ENCODE peak calls at places on chromosomes 6 and 20, in seven cellular contexts. N is stomach, E is K562, Y is SK-N-SH, X is Panc1, L is breast epithelium, M is GM23338. A is an unnamed sample.

GRCh38 chr6:116514103-116514502 is 2.7 kb downstream of the CALHM5 start:
- DNase-seq in N (no peak), E (no peak), Y (no peak), X (no peak), L (no peak), M (no peak), A (no peak)

GRCh38 chr6:167116109-167116837 is 6.6 kb upstream of the CCR6 start:
- DNase-seq in N (no peak), E (no peak), Y (peak), X (no peak), L (peak), M (peak), A (no peak)

GRCh38 chr6:147416622-147417021 is 91.9 kb upstream of the SAMD5 start:
- DNase-seq in N (no peak), E (no peak), Y (no peak), X (no peak), L (no peak), M (no peak), A (no peak)

GRCh38 chr6:114989279-114989964 is 646.6 kb upstream of the HS3ST5 start:
- DNase-seq in N (no peak), E (no peak), Y (no peak), X (no peak), L (no peak), M (no peak), A (no peak)

GRCh38 chr6:782141-782540 is 89.2 kb upstream of the EXOC2 start:
- DNase-seq in N (no peak), E (peak), Y (no peak), X (no peak), L (no peak), M (no peak), A (no peak)

GRCh38 chr6:6193221-6193745 is 127.2 kb downstream of the F13A1 start:
- DNase-seq in N (no peak), E (no peak), Y (no peak), X (no peak), L (no peak), M (no peak), A (peak)

GRCh38 chr6:1363298-1363697 is 26.1 kb upstream of the FOXF2 start:
- DNase-seq in N (no peak), E (no peak), Y (no peak), X (no peak), L (no peak), M (no peak), A (no peak)

GRCh38 chr20:2986466-2986865 is 57.0 kb upstream of the GNRH2 start:
- DNase-seq in N (no peak), E (no peak), Y (no peak), X (no peak), L (no peak), M (no peak), A (no peak)

GRCh38 chr20:64247970-64248841 is 7.3 kb upstream of the PCMTD2 start:
- DNase-seq in N (peak), E (peak), Y (no peak), X (no peak), L (peak), M (no peak), A (no peak)

GRCh38 chr6:167244991-167245390 is 46.1 kb upstream of the UNC93A start:
- DNase-seq in N (no peak), E (no peak), Y (no peak), X (no peak), L (no peak), M (peak), A (no peak)

GRCh38 chr20:11718474-11719094 is 199.1 kb upstream of the BTBD3 start:
- DNase-seq in N (no peak), E (no peak), Y (no peak), X (no peak), L (no peak), M (peak), A (no peak)

GRCh38 chr6:130223508-130223907 is 757 bp upstream of the SAMD3 start:
- DNase-seq in N (no peak), E (no peak), Y (no peak), X (no peak), L (no peak), M (peak), A (no peak)

GRCh38 chr6:70684794-70685493 is 17.3 kb downstream of the SMAP1 start:
- DNase-seq in N (no peak), E (no peak), Y (no peak), X (no peak), L (no peak), M (no peak), A (no peak)

GRCh38 chr6:29557320-29557719 is 2.2 kb downstream of the UBD start:
- DNase-seq in N (no peak), E (no peak), Y (no peak), X (no peak), L (no peak), M (peak), A (no peak)
- TF ChIP-seq POLR2AphosphoS5 in N (no peak), E (no peak), Y (no peak), X (no peak), L (no peak), M (no peak), A (no peak)

GRCh38 chr6:139519571-139520031 is 145.2 kb upstream of the CITED2 start:
- DNase-seq in N (no peak), E (no peak), Y (no peak), X (no peak), L (no peak), M (no peak), A (no peak)

GRCh38 chr6:139521338-139521737 is 146.9 kb upstream of the CITED2 start:
- DNase-seq in N (no peak), E (no peak), Y (no peak), X (no peak), L (no peak), M (no peak), A (no peak)

GRCh38 chr6:139518556-139519091 is 144.2 kb upstream of the CITED2 start:
- DNase-seq in N (no peak), E (peak), Y (no peak), X (no peak), L (no peak), M (no peak), A (no peak)

GRCh38 chr6:139519097-139519496 is 144.6 kb upstream of the CITED2 start:
- DNase-seq in N (no peak), E (no peak), Y (no peak), X (no peak), L (no peak), M (no peak), A (no peak)

DNA sequence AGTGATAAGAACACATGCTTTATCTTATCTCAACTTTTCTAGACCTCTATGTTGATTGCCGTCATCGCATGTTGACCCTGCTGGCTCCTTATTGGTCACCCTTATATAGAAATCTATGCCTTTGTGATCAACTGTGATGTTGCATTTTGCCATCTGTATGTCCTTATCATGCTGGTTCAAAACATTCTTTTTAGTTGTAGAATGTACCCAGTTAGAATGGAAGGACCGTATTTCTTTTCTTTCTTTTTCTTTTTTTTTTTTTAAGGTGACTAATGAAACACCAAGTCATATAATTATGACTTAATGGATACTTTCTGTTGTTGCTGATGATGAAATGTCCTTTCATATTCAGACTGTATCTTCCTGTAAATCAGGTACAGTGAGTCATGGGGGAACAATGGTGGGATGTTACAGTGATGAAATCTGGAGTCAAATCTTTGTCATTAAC is 145.9 kb upstream of the CITED2 start:
- DNase-seq in N (no peak), E (no peak), Y (no peak), X (no peak), L (no peak), M (no peak), A (no peak)
- TF ChIP-seq POLR2AphosphoS5 in N (no peak), E (no peak), Y (no peak), X (no peak), L (no peak), M (no peak), A (no peak)

GRCh38 chr6:135215160-135215559 is 34.1 kb downstream of the MYB start:
- DNase-seq in N (no peak), E (no peak), Y (no peak), X (no peak), L (no peak), M (no peak), A (no peak)

GRCh38 chr6:135219346-135219745 is 38.2 kb downstream of the MYB start:
- DNase-seq in N (no peak), E (no peak), Y (no peak), X (no peak), L (no peak), M (no peak), A (no peak)

GRCh38 chr6:135215563-135215962 is 34.5 kb downstream of the MYB start:
- DNase-seq in N (no peak), E (no peak), Y (no peak), X (no peak), L (no peak), M (no peak), A (no peak)

GRCh38 chr6:135221042-135221441 is 39.9 kb downstream of the MYB start:
- DNase-seq in N (no peak), E (no peak), Y (no peak), X (no peak), L (no peak), M (no peak), A (no peak)

DNA sequence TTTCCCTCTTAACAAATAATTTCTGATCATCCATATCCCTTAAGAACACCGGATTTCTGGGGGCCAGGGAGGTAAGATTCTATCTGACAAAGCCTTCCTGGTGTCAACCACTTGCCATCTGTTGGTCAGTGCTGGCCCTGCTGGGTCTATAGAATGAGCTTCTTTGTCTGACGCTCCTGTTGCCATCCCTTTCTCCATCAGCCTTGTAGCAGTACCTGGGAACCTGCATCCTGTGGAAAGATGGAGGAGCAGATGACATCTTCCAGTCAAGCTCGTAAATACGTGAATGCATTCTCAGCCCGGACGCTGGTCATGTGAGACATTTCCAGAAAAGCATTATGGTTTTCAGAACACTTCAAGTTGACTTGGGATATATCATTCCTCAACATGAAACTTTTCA is 36.6 kb downstream of the MYB start:
- DNase-seq in N (no peak), E (no peak), Y (no peak), X (no peak), L (no peak), M (no peak), A (no peak)
- TF ChIP-seq POLR2AphosphoS5 in N (no peak), E (no peak), Y (no peak), X (no peak), L (no peak), M (no peak), A (no peak)

GRCh38 chr20:33686008-33686983 is at the start of gene E2F1:
- DNase-seq in N (peak), E (peak), Y (peak), X (peak), L (peak), M (peak), A (no peak)
- TF ChIP-seq POLR2AphosphoS5 in N (peak), E (peak), Y (no peak), X (peak), L (no peak), M (no peak), A (peak)

GRCh38 chr6:30651143-30651542 is 4.2 kb downstream of the C6orf136 start:
- DNase-seq in N (no peak), E (no peak), Y (no peak), X (no peak), L (no peak), M (no peak), A (no peak)
- TF ChIP-seq POLR2AphosphoS5 in N (no peak), E (no peak), Y (no peak), X (no peak), L (no peak), M (no peak), A (no peak)

DNA sequence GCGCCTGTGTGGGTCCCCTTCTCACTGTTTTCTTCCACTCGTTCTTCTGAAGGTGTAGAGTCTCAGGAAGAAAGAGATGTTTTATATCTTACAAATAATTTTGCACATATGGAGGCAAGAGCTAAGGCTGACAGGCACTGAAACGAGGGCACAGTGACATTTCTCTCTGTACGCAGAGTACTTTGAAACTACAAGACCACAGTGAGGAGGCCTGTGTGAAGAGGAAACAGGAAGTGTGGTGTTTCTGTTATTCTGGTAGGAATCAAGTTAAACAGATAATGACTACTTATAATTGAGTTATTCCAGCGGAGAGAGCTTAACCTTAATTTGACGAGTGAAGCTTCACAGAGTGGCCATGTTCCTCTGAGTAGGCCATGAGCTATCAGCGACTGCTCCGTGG is 4.8 kb downstream of the CDH4 start:
- DNase-seq in N (no peak), E (no peak), Y (no peak), X (no peak), L (no peak), M (no peak), A (no peak)
- TF ChIP-seq POLR2AphosphoS5 in N (no peak), E (no peak), Y (no peak), X (no peak), L (no peak), M (no peak), A (no peak)

DNA sequence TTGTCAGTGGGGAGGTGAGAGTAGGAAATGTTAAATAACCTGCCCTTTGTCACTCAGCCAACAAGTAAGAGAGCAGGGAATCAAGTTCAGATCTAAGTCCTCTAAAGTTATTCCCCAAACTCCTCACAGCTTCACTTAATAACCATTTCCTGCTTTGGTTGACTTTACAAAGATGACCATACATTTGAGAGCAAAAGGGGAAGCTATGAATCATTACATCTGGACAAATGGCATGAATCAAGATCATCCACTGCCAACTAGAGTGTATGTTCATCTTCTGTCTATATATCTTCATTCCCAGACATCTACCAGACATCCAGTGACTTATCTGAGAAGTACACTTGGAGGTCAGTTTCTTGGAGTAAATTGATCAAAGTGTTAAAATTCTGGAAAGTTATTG is 15.1 kb upstream of the HIVEP2 start:
- DNase-seq in N (no peak), E (no peak), Y (no peak), X (no peak), L (no peak), M (no peak), A (no peak)
- TF ChIP-seq POLR2AphosphoS5 in N (no peak), E (no peak), Y (no peak), X (no peak), L (no peak), M (no peak), A (no peak)

A was measured in vagina.